ENCODE peak calls at places on chromosomes 11 and 22, in ten cellular contexts. Q is fibroblast of the aortic adventitia; A is AG08396; X is stimulated activated CD4-positive, alpha-beta T cell treated with anti-CD3 and anti-CD28 coated beads, Interleukin-4, amount 100 ng/mL, for 48 hours; P is anterior cingulate cortex; F is stimulated activated CD8-positive, alpha-beta memory T cell treated with anti-CD3 and anti-CD28 coated beads, Interleukin-12 subunit alpha, Interleukin-12 subunit beta, amount 100 ng/mL, for 4 hours; G is cardiac fibroblast; R is effector CD4-positive, alpha-beta T cell; Z is GM23338; M is H4. H is an unnamed sample.

GRCh38 chr22:19896665-19897355 is 42.1 kb upstream of the GNB1L start:
- DNase-seq in Q (no peak), G (no peak), Z (no peak), R (no peak), F (no peak), X (no peak), P (no peak), A (no peak), M (no peak), H (no peak)

GRCh38 chr11:71562120-71562519 is 3.2 kb upstream of the KRTAP5-10 start:
- DNase-seq in M (no peak), X (no peak), P (no peak), Z (no peak), R (no peak), G (no peak), A (no peak), F (no peak), Q (peak; percentile 15), H (no peak)

GRCh38 chr11:75174781-75175370 is 24.0 kb downstream of the SLCO2B1 start:
- DNase-seq in F (no peak), Z (no peak), Q (peak; percentile 2), P (no peak), G (no peak), A (peak; percentile 24), X (no peak), R (no peak), M (no peak), H (peak; percentile 70)

GRCh38 chr11:114964676-114965214 is 286.4 kb downstream of the NXPE2 start:
- DNase-seq in G (no peak), F (no peak), M (peak; percentile 95), Q (no peak), A (no peak), Z (no peak), X (no peak), R (no peak), P (no peak), H (no peak)

GRCh38 chr11:99351620-99352019 is 330.9 kb downstream of the CNTN5 start:
- DNase-seq in A (no peak), F (no peak), Z (no peak), Q (no peak), X (no peak), G (peak; percentile 60), M (no peak), P (no peak), R (no peak), H (no peak)

GRCh38 chr11:129248618-129249017 is 56.5 kb upstream of the ARHGAP32 start:
- DNase-seq in M (peak; percentile 80), Z (no peak), P (no peak), Q (peak; percentile 67), G (peak; percentile 57), R (no peak), A (peak; percentile 39), F (no peak), X (no peak), H (no peak)

GRCh38 chr11:43327987-43328386 is 16.2 kb downstream of the API5 start:
- DNase-seq in P (no peak), Z (no peak), F (no peak), M (peak; percentile 47), Q (peak; percentile 94), A (peak; percentile 42), X (no peak), R (no peak), G (peak; percentile 88), H (no peak)

GRCh38 chr11:61580292-61580888 is 486 bp downstream of the SYT7 start:
- DNase-seq in R (no peak), Z (peak; percentile 45), P (no peak), Q (no peak), M (no peak), F (no peak), A (peak; percentile 32), G (no peak), X (no peak), H (no peak)

GRCh38 chr11:131913267-131913666 is 542.9 kb downstream of the NTM start:
- DNase-seq in Z (no peak), R (no peak), M (no peak), F (no peak), A (no peak), P (no peak), Q (no peak), G (no peak), X (no peak), H (no peak)

GRCh38 chr11:72626637-72626936 is 47.6 kb downstream of the PDE2A start:
- DNase-seq in R (no peak), X (no peak), A (no peak), P (no peak), G (no peak), M (no peak), Q (no peak), Z (no peak), F (no peak), H (no peak)

GRCh38 chr11:118343981-118344521 is at the start of gene CD3G:
- DNase-seq in M (no peak), F (peak; percentile 39), R (peak; percentile 68), Z (no peak), X (peak; percentile 64), P (no peak), G (no peak), A (no peak), Q (no peak), H (no peak)

GRCh38 chr11:116793476-116794096 is 1.9 kb upstream of the APOA5 start:
- DNase-seq in R (no peak), M (no peak), F (no peak), A (no peak), Q (no peak), P (no peak), Z (no peak), G (peak; percentile 43), X (no peak), H (no peak)

GRCh38 chr11:126476256-126476970 is 120.9 kb downstream of the ST3GAL4 start:
- DNase-seq in R (no peak), G (no peak), X (no peak), M (no peak), P (no peak), F (no peak), Q (no peak), Z (no peak), A (no peak), H (no peak)

GRCh38 chr11:27720277-27720830 is 20.1 kb upstream of the BDNF start:
- DNase-seq in G (peak; percentile 60), A (peak; percentile 68), P (no peak), Q (peak; percentile 69), X (no peak), Z (peak; percentile 96), F (no peak), R (no peak), M (no peak), H (no peak)

GRCh38 chr11:65873280-65874156 is 918 bp upstream of the EFEMP2 start:
- DNase-seq in F (peak; percentile 93), Z (peak; percentile 96), Q (peak; percentile 91), M (peak; percentile 78), A (peak; percentile 96), R (peak; percentile 92), P (peak; percentile 83), X (peak; percentile 92), G (peak; percentile 95), H (peak; percentile 96)

GRCh38 chr11:69644071-69644961 is 3.4 kb downstream of the CCND1 start:
- DNase-seq in Q (peak; percentile 93), R (no peak), P (peak; percentile 16), F (no peak), M (peak; percentile 80), Z (no peak), X (no peak), G (peak; percentile 97), A (peak; percentile 89), H (peak; percentile 92)

GRCh38 chr11:116600930-116601329 is 171.9 kb downstream of the BUD13 start:
- DNase-seq in G (no peak), R (no peak), F (no peak), A (no peak), X (no peak), M (no peak), Q (no peak), P (no peak), Z (no peak), H (no peak)

GRCh38 chr11:13269775-13270174 is 7.8 kb upstream of the BMAL1 start:
- DNase-seq in R (no peak), X (no peak), P (no peak), Z (no peak), F (no peak), M (no peak), A (peak; percentile 19), Q (peak; percentile 70), G (no peak), H (no peak)

H was measured in lower lobe of right lung.